ENCODE peak calls at places on chromosomes 3 and 15, in eight cellular contexts. U is transverse colon, G is HepG2, L is SK-N-MC, E is HCT116, X is SK-N-SH, T is endothelial cell of umbilical vein, I is K562. S is an unnamed sample.

GRCh38 chr15:68106656-68107055 is 52.5 kb downstream of the PIAS1 start:
- DNase-seq in L (no peak), I (no peak), T (no peak), G (peak), X (no peak), E (no peak), U (no peak), S (no peak)

GRCh38 chr3:136267235-136267634 is 17.1 kb downstream of the PCCB start:
- DNase-seq in L (no peak), I (no peak), X (no peak), E (no peak), T (no peak), G (no peak), U (no peak), S (no peak)

GRCh38 chr3:101685870-101686307 is 629 bp downstream of the RPL24 start:
- DNase-seq in X (no peak), E (no peak), T (no peak), U (no peak), I (no peak), L (no peak), G (peak), S (no peak)

GRCh38 chr15:99253381-99254090 is 2.3 kb downstream of the LRRC28 start:
- DNase-seq in X (peak), U (no peak), T (no peak), I (no peak), E (no peak), G (no peak), L (no peak), S (no peak)

GRCh38 chr15:91801836-91802534 is 51.5 kb upstream of the SLCO3A1 start:
- DNase-seq in L (no peak), E (no peak), T (no peak), X (no peak), U (no peak), I (no peak), G (no peak), S (no peak)

GRCh38 chr15:72037321-72037720 is 80.6 kb downstream of the MYO9A start:
- DNase-seq in X (no peak), T (no peak), L (no peak), E (peak), I (no peak), G (peak), U (no peak), S (no peak)

GRCh38 chr3:21783834-21784233 is 32.8 kb upstream of the ZNF385D start:
- DNase-seq in T (peak), L (no peak), G (no peak), E (no peak), X (no peak), I (no peak), U (no peak), S (no peak)

GRCh38 chr3:17258823-17259436 is 374.2 kb downstream of the PLCL2 start:
- DNase-seq in T (peak), X (peak), G (peak), U (no peak), E (peak), L (peak), I (peak), S (no peak)

GRCh38 chr15:73002509-73002908 is 49.8 kb upstream of the NEO1 start:
- DNase-seq in X (no peak), I (no peak), G (no peak), T (no peak), U (no peak), E (no peak), L (no peak), S (no peak)

GRCh38 chr3:152403632-152404066 is 134.9 kb downstream of the MBNL1 start:
- DNase-seq in E (no peak), U (peak), I (peak), X (no peak), T (no peak), G (no peak), L (no peak), S (peak)

GRCh38 chr15:49741721-49742120 is 120.9 kb downstream of the DTWD1 start:
- DNase-seq in U (peak), L (no peak), T (no peak), X (no peak), E (no peak), I (no peak), G (no peak), S (no peak)

GRCh38 chr3:156509209-156510174 is 45.4 kb downstream of the SSR3 start:
- DNase-seq in X (peak), L (peak), I (peak), G (peak), U (no peak), T (peak), E (peak), S (no peak)

GRCh38 chr3:127777861-127778711 is 44.2 kb downstream of the MGLL start:
- DNase-seq in X (no peak), U (no peak), I (no peak), L (no peak), T (no peak), G (no peak), E (no peak), S (no peak)

GRCh38 chr3:127820871-127821853 is 1.2 kb downstream of the MGLL start:
- DNase-seq in G (no peak), X (no peak), E (no peak), U (peak), L (no peak), T (peak), I (peak), S (peak)

GRCh38 chr15:99580061-99580460 is 14.3 kb downstream of the MEF2A start:
- DNase-seq in X (no peak), E (no peak), I (no peak), L (no peak), U (no peak), G (no peak), T (no peak), S (no peak)

GRCh38 chr3:101065962-101066361 is 72.7 kb upstream of the ABI3BP start:
- DNase-seq in U (no peak), I (no peak), T (peak), X (no peak), L (no peak), G (peak), E (no peak), S (no peak)

GRCh38 chr15:88126695-88127476 is 129.7 kb downstream of the NTRK3 start:
- DNase-seq in E (no peak), I (no peak), T (no peak), X (no peak), G (no peak), L (no peak), U (no peak), S (no peak)

GRCh38 chr3:112752092-112752512 is 94.6 kb downstream of the CD200R1L start:
- DNase-seq in U (no peak), E (no peak), T (no peak), G (no peak), X (no peak), L (no peak), I (no peak), S (no peak)

GRCh38 chr15:93291380-93291779 is 202.4 kb upstream of the RGMA start:
- DNase-seq in G (no peak), X (no peak), E (no peak), I (no peak), L (no peak), U (no peak), T (no peak), S (no peak)

GRCh38 chr15:90249123-90249863 is at the start of gene TTLL13:
- DNase-seq in I (peak), T (peak), L (no peak), X (peak), U (peak), E (peak), G (peak), S (peak)

GRCh38 chr3:45226206-45226915 is at the start of gene TMEM158:
- DNase-seq in L (no peak), E (no peak), G (peak), T (peak), U (peak), X (peak), I (peak), S (peak)

GRCh38 chr3:45225465-45226205 is 452 bp downstream of the TMEM158 start:
- DNase-seq in L (no peak), G (no peak), I (peak), X (peak), E (no peak), T (no peak), U (no peak), S (peak)

GRCh38 chr3:45223889-45224730 is 2.0 kb downstream of the TMEM158 start:
- DNase-seq in I (no peak), G (no peak), X (no peak), T (no peak), U (no peak), E (no peak), L (no peak), S (no peak)

GRCh38 chr3:45227131-45227819 is 1.2 kb upstream of the TMEM158 start:
- DNase-seq in L (no peak), G (no peak), X (no peak), T (no peak), E (no peak), I (peak), U (no peak), S (no peak)

DNA sequence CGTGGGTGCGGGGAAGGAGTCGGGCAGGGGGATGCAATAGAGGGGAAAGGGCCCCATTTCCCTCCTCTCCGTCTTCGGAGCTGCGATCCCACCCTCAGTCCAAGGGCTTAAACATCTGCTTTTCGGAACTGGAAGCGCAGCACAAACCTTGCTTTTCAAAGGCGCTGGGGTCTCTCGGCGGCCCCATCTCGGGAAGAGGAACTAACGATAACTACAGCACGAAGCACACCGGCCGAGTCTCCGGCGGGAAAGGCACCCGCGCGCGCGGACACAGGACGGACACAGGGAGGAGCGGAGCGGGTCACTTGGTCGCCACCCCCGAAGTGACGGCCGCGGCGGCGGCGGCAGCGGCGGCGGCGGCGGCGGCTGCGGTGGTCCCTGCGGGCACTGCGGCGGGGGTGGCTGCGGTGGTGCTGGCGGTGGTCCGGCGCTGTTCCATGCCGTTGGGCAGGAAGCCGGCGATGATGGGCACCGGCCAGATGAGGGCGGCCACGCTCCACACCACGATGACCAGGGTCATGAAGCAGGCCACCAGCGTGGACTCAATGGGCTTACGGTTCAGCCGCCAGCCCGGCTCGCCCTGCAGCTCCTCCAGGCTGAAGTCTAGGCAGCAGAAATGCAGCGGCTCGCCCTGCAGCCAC is 1.1 kb downstream of the TMEM158 start:
- DNase-seq in T (peak), I (peak), U (peak), L (no peak), X (peak), E (no peak), G (peak), S (peak)
- TF ChIP-seq POLR2AphosphoS5 in T (no peak), I (no peak), U (no peak), L (no peak), X (no peak), E (peak), G (no peak), S (no peak)

DNA sequence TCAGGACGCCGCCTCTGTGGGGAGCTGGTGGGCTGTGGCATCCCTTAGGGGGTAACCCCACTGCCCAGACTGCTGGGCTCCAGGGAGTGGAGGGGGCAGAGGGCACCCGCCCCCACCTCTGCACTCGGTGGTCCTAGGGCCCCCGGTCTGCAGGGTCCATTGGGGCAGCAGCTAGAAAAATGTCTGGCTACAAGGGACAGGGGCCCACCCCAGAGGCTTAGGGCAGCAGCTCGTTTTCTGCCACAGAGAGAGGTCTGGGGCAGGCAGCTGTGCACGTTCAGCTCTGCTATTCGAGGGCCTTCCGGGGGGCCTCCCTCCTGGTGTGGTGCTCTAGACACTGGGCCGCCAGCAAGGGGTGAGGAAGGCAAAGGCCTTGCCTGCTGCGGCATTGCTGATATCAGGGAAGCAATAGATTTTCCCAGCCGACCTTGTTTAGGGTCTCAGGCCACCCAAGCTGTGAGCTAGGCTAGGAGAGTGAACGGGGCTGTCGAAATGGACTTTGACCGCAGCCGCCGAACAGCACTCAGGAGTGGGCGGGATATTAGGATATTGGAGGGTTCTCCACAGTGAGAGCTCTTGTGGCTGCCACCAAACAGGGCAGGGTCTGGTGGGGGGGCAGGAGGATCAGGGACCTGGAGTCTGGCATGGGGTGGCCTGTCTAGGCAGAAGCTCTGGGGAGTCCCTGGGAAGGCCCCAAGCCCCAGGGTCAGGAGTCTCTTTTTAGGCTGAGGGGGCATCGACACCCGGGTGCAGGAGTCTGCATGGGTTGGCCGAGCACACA is 61.4 kb upstream of the KLF13 start:
- DNase-seq in T (no peak), E (no peak), I (no peak), G (peak), L (no peak), X (no peak), U (peak), S (peak)
- H3K4me3 ChIP-seq in T (no peak), E (no peak), I (no peak), G (peak), L (no peak), X (no peak), U (no peak), S (no peak)

GRCh38 chr3:184186184-184186901 is at the start of gene ABCF3:
- DNase-seq in G (no peak), I (no peak), U (peak), E (no peak), T (no peak), X (peak), L (no peak), S (peak)

GRCh38 chr3:184183679-184184078 is 2.3 kb upstream of the ABCF3 start:
- DNase-seq in T (no peak), G (no peak), U (no peak), I (no peak), X (no peak), E (no peak), L (no peak), S (no peak)

GRCh38 chr3:184186902-184187207 is 856 bp downstream of the ABCF3 start:
- DNase-seq in T (peak), U (no peak), L (no peak), E (no peak), I (no peak), G (no peak), X (no peak), S (no peak)

GRCh38 chr3:184184546-184185234 is 1.3 kb upstream of the ABCF3 start:
- DNase-seq in I (no peak), E (no peak), T (no peak), U (no peak), L (no peak), G (no peak), X (no peak), S (no peak)

GRCh38 chr3:184185461-184186183 is 377 bp upstream of the ABCF3 start:
- DNase-seq in I (peak), L (peak), T (peak), X (peak), E (peak), G (peak), U (peak), S (peak)
- TF ChIP-seq POLR2AphosphoS5 in I (peak), L (peak), T (peak), X (peak), E (peak), G (peak), U (no peak), S (no peak)

GRCh38 chr15:31341036-31341435 is 14.4 kb downstream of the KLF13 start:
- DNase-seq in E (no peak), U (no peak), T (no peak), L (no peak), G (no peak), I (no peak), X (no peak), S (no peak)
- H3K4me3 ChIP-seq in E (no peak), U (no peak), T (no peak), L (no peak), G (no peak), I (no peak), X (no peak), S (no peak)

GRCh38 chr15:79657722-79658121 is 225.6 kb downstream of the MINAR1 start:
- DNase-seq in E (no peak), I (no peak), T (no peak), X (no peak), L (no peak), G (no peak), U (no peak), S (no peak)

GRCh38 chr15:79661411-79661810 is 229.3 kb downstream of the MINAR1 start:
- DNase-seq in G (no peak), I (no peak), X (no peak), U (no peak), T (no peak), L (no peak), E (no peak), S (no peak)

GRCh38 chr15:79653533-79653932 is 221.4 kb downstream of the MINAR1 start:
- DNase-seq in T (no peak), I (no peak), U (no peak), L (no peak), E (no peak), G (no peak), X (no peak), S (no peak)

DNA sequence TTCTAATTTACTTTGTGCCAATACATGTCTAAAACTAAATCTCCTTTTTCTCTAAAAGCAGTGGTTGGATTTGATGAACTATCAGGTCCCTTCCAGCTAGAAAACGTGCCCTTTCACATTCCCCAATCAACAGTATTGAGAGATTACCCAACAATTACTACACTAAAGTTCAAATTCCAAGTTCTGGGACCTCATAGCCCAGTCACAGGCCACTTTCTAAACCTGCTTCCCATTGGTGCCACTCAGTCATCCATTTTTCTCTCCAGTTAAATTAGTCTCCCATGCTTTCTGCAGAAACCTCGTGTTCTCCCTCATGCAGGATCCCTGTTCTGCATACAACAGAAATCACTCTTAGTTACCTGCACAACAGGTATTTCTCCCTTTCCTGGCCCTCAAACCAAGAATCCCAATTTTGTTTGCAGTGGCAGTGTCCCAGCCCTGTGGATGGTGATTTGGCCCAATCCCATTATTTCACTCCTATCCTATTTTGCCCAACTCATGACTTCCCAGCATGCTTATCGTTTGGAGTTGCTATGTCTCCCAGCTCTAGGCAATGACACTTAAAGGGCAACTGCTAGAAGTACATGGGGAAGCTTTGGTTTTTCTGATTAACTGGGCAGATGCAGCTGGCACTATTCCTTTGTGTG is 224.1 kb downstream of the MINAR1 start:
- DNase-seq in I (no peak), X (no peak), T (no peak), E (no peak), G (no peak), U (no peak), L (no peak), S (no peak)
- TF ChIP-seq POLR2AphosphoS5 in I (no peak), X (no peak), T (no peak), E (no peak), G (no peak), U (no peak), L (no peak), S (no peak)

DNA sequence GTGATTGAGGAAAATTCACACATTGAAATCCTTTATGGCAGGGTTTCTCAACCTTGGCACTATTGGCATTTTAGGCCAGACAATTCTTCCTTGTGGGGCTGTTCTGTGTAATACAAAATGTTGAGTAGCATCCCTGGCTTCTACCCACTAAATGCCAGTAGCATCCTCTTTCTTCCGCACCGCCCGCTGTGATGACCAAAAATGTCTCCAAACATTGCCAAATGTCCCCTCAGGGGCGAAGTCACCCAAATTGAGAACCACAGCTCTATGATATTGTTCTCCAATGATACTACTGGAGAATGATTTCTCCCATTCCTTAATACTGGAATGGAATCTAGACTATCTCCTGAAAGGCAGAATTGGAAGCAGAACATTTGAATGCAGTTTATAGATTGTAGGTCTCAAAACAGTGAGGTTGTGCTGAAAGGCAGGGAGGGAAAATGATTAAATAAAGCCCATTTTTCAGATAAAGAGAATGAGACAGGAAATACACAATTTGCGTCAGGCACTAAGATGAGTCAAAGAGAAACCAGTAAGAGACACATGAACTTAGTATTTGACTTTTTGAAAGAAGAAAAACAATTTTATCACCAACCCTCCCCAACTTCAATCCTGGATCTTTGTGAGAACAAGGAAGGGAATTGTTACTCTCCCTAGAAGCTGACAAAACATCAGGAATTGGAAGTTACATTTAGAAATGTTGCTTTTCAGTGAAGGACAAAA is 101.6 kb upstream of the TNIK start:
- DNase-seq in T (no peak), U (no peak), G (no peak), L (no peak), I (no peak), E (no peak), X (no peak), S (no peak)
- H3K4me3 ChIP-seq in T (no peak), U (no peak), G (no peak), L (no peak), I (no peak), E (no peak), X (no peak), S (no peak)

DNA sequence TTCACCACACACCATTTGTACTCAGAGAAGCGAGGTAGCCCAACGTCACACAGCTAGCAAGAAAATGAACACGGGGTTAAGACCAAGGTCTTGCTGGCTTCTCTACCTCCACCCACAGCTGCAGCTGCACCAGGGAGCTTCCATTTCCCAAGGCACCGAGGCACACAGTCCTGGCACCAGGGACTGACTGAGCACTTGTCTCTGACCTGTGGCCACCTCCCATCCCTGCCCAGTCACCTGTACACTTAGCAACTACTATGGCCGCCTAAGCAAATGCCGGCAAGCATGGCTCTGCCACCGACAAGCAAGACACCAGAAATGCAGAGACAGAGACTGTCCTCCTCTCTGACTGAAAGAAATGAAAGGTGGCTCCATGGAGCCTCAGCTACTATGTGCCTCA is 15.3 kb downstream of the ZXDC start:
- DNase-seq in U (no peak), L (no peak), T (no peak), X (no peak), E (no peak), I (no peak), G (no peak), S (peak)
- TF ChIP-seq POLR2AphosphoS5 in U (no peak), L (no peak), T (no peak), X (no peak), E (no peak), I (no peak), G (no peak), S (no peak)

S was measured in upper lobe of left lung.